ENCODE peak calls at places on chromosomes 11 and 22, in nine cellular contexts. Y, H, Q, G, O, D, Z, A and V are unnamed samples.
A peak's percentile ranks its signal among the peaks of the same experiment; 100 is the strongest.

GRCh38 chr11:65493367-65494176 is 5.3 kb upstream of the MALAT1 start:
- DNase-seq in Y (no peak), H (peak; percentile 92), Q (no peak), G (no peak), O (no peak), D (no peak), Z (no peak), A (peak; percentile 99), V (no peak)

GRCh38 chr22:29203883-29204282 is 1.8 kb upstream of the EMID1 start:
- DNase-seq in Y (no peak), H (no peak), Q (no peak), G (no peak), O (no peak), D (no peak), Z (no peak), A (no peak), V (no peak)

GRCh38 chr11:70351646-70352045 is 46.7 kb upstream of the CTTN start:
- DNase-seq in Y (no peak), H (no peak), Q (no peak), G (no peak), O (no peak), D (no peak), Z (no peak), A (no peak), V (no peak)

GRCh38 chr11:75155570-75156422 is 4.9 kb downstream of the SLCO2B1 start:
- DNase-seq in Y (no peak), H (no peak), Q (no peak), G (no peak), O (no peak), D (no peak), Z (no peak), A (peak; percentile 25), V (no peak)

GRCh38 chr11:1843796-1844195 is 5.0 kb downstream of the TNNI2 start:
- DNase-seq in Y (no peak), H (peak; percentile 50), Q (no peak), G (no peak), O (no peak), D (no peak), Z (no peak), A (no peak), V (no peak)

GRCh38 chr11:120108154-120108784 is 29.6 kb downstream of the TRIM29 start:
- DNase-seq in Y (peak; percentile 8), H (peak; percentile 80), Q (peak; percentile 74), G (peak; percentile 51), O (peak; percentile 62), D (peak; percentile 66), Z (peak; percentile 39), A (peak; percentile 42), V (peak; percentile 58)

GRCh38 chr11:456533-456932 is 6.5 kb downstream of the PTDSS2 start:
- DNase-seq in Y (no peak), H (peak; percentile 27), Q (peak; percentile 53), G (no peak), O (peak; percentile 63), D (peak; percentile 42), Z (peak; percentile 25), A (no peak), V (no peak)

GRCh38 chr11:9601041-9601875 is 27.8 kb downstream of the WEE1 start:
- DNase-seq in Y (peak; percentile 72), H (peak; percentile 74), Q (peak; percentile 76), G (no peak), O (peak; percentile 83), D (peak; percentile 74), Z (peak; percentile 69), A (peak; percentile 93), V (peak; percentile 94)

GRCh38 chr11:721913-722811 is 16.1 kb downstream of the EPS8L2 start:
- DNase-seq in Y (no peak), H (no peak), Q (peak; percentile 55), G (peak; percentile 60), O (peak; percentile 61), D (peak; percentile 56), Z (no peak), A (no peak), V (peak; percentile 39)

GRCh38 chr11:59261150-59261549 is 48.4 kb upstream of the MPEG1 start:
- DNase-seq in Y (no peak), H (no peak), Q (no peak), G (peak; percentile 6), O (no peak), D (no peak), Z (no peak), A (no peak), V (no peak)

GRCh38 chr11:118900535-118901384 is 17.1 kb downstream of the CXCR5 start:
- DNase-seq in Y (no peak), H (peak; percentile 51), Q (no peak), G (no peak), O (no peak), D (no peak), Z (no peak), A (no peak), V (no peak)

GRCh38 chr11:92707665-92708064 is 261.8 kb upstream of the MTNR1B start:
- DNase-seq in Y (no peak), H (no peak), Q (no peak), G (no peak), O (no peak), D (no peak), Z (no peak), A (no peak), V (no peak)

GRCh38 chr11:69496631-69497220 is 15.3 kb downstream of the LINC01488 start:
- DNase-seq in Y (no peak), H (peak; percentile 12), Q (no peak), G (no peak), O (no peak), D (no peak), Z (no peak), A (no peak), V (no peak)

GRCh38 chr22:24101966-24102365 is 79.3 kb upstream of the SUSD2 start:
- DNase-seq in Y (no peak), H (no peak), Q (no peak), G (no peak), O (no peak), D (no peak), Z (no peak), A (no peak), V (no peak)

GRCh38 chr22:41841085-41841712 is 8.3 kb downstream of the SREBF2 start:
- DNase-seq in Y (no peak), H (no peak), Q (no peak), G (no peak), O (no peak), D (no peak), Z (no peak), A (no peak), V (no peak)

GRCh38 chr11:58577441-58578135 is 1.3 kb upstream of the ZFP91 start:
- DNase-seq in Y (peak; percentile 77), H (peak; percentile 74), Q (peak; percentile 78), G (no peak), O (peak; percentile 77), D (peak; percentile 77), Z (peak; percentile 62), A (peak; percentile 92), V (peak; percentile 88)

GRCh38 chr11:2178906-2179494 is 7.4 kb upstream of the TH start:
- DNase-seq in Y (no peak), H (no peak), Q (no peak), G (peak; percentile 59), O (no peak), D (no peak), Z (no peak), A (peak; percentile 69), V (no peak)

GRCh38 chr11:74318241-74318932 is 6.9 kb upstream of the P4HA3 start:
- DNase-seq in Y (no peak), H (no peak), Q (no peak), G (no peak), O (no peak), D (no peak), Z (no peak), A (peak; percentile 69), V (no peak)

GRCh38 chr11:110027627-110028371 is 65.4 kb upstream of the ZC3H12C start:
- DNase-seq in Y (no peak), H (no peak), Q (no peak), G (no peak), O (no peak), D (no peak), Z (no peak), A (no peak), V (no peak)

GRCh38 chr11:57311109-57311936 is 13.4 kb downstream of the TNKS1BP1 start:
- DNase-seq in Y (peak; percentile 94), H (peak; percentile 99), Q (peak; percentile 86), G (peak; percentile 71), O (peak; percentile 82), D (peak; percentile 83), Z (peak; percentile 66), A (peak; percentile 98), V (peak; percentile 43)

GRCh38 chr11:61359541-61359940 is 2.1 kb downstream of the CYB561A3 start:
- DNase-seq in Y (no peak), H (no peak), Q (no peak), G (no peak), O (no peak), D (no peak), Z (no peak), A (no peak), V (no peak)

GRCh38 chr22:20549232-20549841 is 41.9 kb downstream of the MED15 start:
- DNase-seq in Y (no peak), H (peak; percentile 54), Q (peak; percentile 46), G (no peak), O (peak; percentile 67), D (peak; percentile 50), Z (no peak), A (peak; percentile 61), V (no peak)